ENCODE peak calls at places on chromosome 13, in five cellular contexts. R is HepG2, V is SK-N-SH, L is IMR-90, U is GM12878. J is an unnamed sample.

GRCh38 chr13:79338343-79338742 is 67.7 kb downstream of the RBM26 start:
- DNase-seq in R (no peak), V (no peak), L (peak), U (no peak), J (no peak)

GRCh38 chr13:106186366-106187030 is 349.0 kb downstream of the EFNB2 start:
- DNase-seq in R (no peak), V (no peak), L (peak), U (no peak), J (no peak)

GRCh38 chr13:41587490-41587889 is 130.1 kb downstream of the RGCC start:
- DNase-seq in R (no peak), V (no peak), L (no peak), U (no peak), J (no peak)

GRCh38 chr13:60852886-60853285 is 455.9 kb downstream of the TDRD3 start:
- DNase-seq in R (no peak), V (no peak), L (no peak), U (no peak), J (no peak)

GRCh38 chr13:20989883-20990282 is 71.5 kb downstream of the LATS2 start:
- DNase-seq in R (no peak), V (no peak), L (no peak), U (no peak), J (no peak)

GRCh38 chr13:54305377-54305776 is 1276.8 kb downstream of the OLFM4 start:
- DNase-seq in R (no peak), V (no peak), L (no peak), U (no peak), J (no peak)

GRCh38 chr13:102688306-102688973 is 6.4 kb downstream of the METTL21C start:
- DNase-seq in R (no peak), V (no peak), L (no peak), U (no peak), J (no peak)

GRCh38 chr13:25668345-25668744 is 296.6 kb downstream of the ATP8A2 start:
- DNase-seq in R (no peak), V (no peak), L (no peak), U (no peak), J (no peak)

GRCh38 chr13:54433511-54434206 is 1405.0 kb downstream of the OLFM4 start:
- DNase-seq in R (peak), V (no peak), L (no peak), U (no peak), J (no peak)

GRCh38 chr13:41668130-41668757 is 210.9 kb downstream of the RGCC start:
- DNase-seq in R (peak), V (peak), L (peak), U (peak), J (peak)

GRCh38 chr13:110641055-110642015 is 26.0 kb downstream of the NAXD start:
- DNase-seq in R (no peak), V (peak), L (peak), U (no peak), J (no peak)

GRCh38 chr13:41019027-41019487 is at the start of gene ELF1:
- DNase-seq in R (peak), V (no peak), L (peak), U (peak), J (peak)

GRCh38 chr13:33787051-33787591 is 30.8 kb upstream of the RFC3 start:
- DNase-seq in R (no peak), V (peak), L (no peak), U (peak), J (no peak)

GRCh38 chr13:20193924-20194631 is 1.3 kb upstream of the GJB2 start:
- DNase-seq in R (no peak), V (no peak), L (no peak), U (no peak), J (no peak)

GRCh38 chr13:72062566-72062965 is 195.6 kb upstream of the DACH1 start:
- DNase-seq in R (no peak), V (no peak), L (no peak), U (no peak), J (no peak)
- TF ChIP-seq MXI1 in R (no peak), V (no peak), L (no peak), U (no peak), J (no peak)

GRCh38 chr13:48580886-48581285 is 48.0 kb upstream of the RCBTB2 start:
- DNase-seq in R (no peak), V (no peak), L (no peak), U (no peak), J (no peak)
- TF ChIP-seq MXI1 in R (no peak), V (no peak), L (no peak), U (no peak), J (no peak)

GRCh38 chr13:98467263-98467985 is 109.5 kb downstream of the STK24 start:
- DNase-seq in R (no peak), V (no peak), L (no peak), U (no peak), J (no peak)

GRCh38 chr13:98468929-98469328 is 108.0 kb downstream of the STK24 start:
- DNase-seq in R (no peak), V (no peak), L (no peak), U (no peak), J (no peak)

GRCh38 chr13:98468352-98468751 is 108.6 kb downstream of the STK24 start:
- DNase-seq in R (no peak), V (no peak), L (no peak), U (no peak), J (no peak)

GRCh38 chr13:98462946-98463345 is 114.0 kb downstream of the STK24 start:
- DNase-seq in R (no peak), V (no peak), L (no peak), U (no peak), J (no peak)

GRCh38 chr13:98466634-98467236 is 110.2 kb downstream of the STK24 start:
- DNase-seq in R (peak), V (peak), L (peak), U (no peak), J (peak)
- TF ChIP-seq MXI1 in R (no peak), V (no peak), L (no peak), U (no peak), J (no peak)

DNA sequence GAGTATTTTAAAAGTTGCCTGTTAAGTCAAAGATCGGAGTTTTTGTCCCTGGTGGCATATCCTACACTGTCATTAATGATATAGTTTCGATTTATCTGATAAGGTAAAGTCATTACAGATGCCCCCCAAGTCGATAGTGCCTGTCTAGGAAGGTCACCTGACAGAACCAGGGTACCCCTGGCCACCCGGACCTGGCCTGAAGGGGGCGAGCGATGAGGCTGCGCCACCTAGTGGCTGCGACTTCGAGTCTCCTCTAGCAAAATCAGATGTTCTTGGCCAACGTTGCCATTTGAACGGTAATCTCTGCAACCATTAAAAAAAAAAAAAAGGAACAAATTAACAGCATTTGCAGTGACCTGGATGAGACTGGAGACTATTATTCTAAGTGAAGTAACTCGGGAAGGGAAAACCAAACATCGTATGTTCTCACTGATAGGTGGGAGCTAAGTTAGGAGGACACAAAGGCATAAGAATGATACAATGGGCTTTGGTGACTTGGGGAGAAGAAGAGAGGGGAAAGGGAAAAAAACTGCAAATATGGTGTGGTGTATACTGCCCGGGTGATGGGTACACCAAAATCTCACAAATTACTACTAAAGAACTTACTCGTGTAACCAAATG is 565.1 kb downstream of the LIG4 start:
- DNase-seq in R (peak), V (peak), L (peak), U (no peak), J (peak)
- TF ChIP-seq MXI1 in R (no peak), V (no peak), L (no peak), U (no peak), J (no peak)

GRCh38 chr13:44132710-44133109 is 240.9 kb upstream of the SERP2 start:
- DNase-seq in R (no peak), V (no peak), L (peak), U (no peak), J (no peak)
- TF ChIP-seq MXI1 in R (no peak), V (no peak), L (no peak), U (no peak), J (no peak)

GRCh38 chr13:32585625-32586021 is 629 bp upstream of the PDS5B start:
- DNase-seq in R (no peak), V (no peak), L (no peak), U (no peak), J (no peak)
- TF ChIP-seq MXI1 in R (no peak), V (no peak), L (no peak), U (no peak), J (no peak)

GRCh38 chr13:38372818-38373217 is 23.2 kb downstream of the UFM1 start:
- DNase-seq in R (no peak), V (no peak), L (no peak), U (no peak), J (no peak)
- TF ChIP-seq MXI1 in R (no peak), V (no peak), L (no peak), U (no peak), J (no peak)

GRCh38 chr13:50154697-50155096 is 139.5 kb downstream of the KCNRG start:
- DNase-seq in R (no peak), V (no peak), L (no peak), U (no peak), J (no peak)

GRCh38 chr13:50153888-50154287 is 138.6 kb downstream of the KCNRG start:
- DNase-seq in R (no peak), V (no peak), L (no peak), U (no peak), J (no peak)

GRCh38 chr13:50158385-50159165 is 143.3 kb downstream of the KCNRG start:
- DNase-seq in R (no peak), V (no peak), L (no peak), U (no peak), J (no peak)

GRCh38 chr13:50156722-50157121 is 141.5 kb downstream of the KCNRG start:
- DNase-seq in R (peak), V (no peak), L (no peak), U (no peak), J (no peak)

DNA sequence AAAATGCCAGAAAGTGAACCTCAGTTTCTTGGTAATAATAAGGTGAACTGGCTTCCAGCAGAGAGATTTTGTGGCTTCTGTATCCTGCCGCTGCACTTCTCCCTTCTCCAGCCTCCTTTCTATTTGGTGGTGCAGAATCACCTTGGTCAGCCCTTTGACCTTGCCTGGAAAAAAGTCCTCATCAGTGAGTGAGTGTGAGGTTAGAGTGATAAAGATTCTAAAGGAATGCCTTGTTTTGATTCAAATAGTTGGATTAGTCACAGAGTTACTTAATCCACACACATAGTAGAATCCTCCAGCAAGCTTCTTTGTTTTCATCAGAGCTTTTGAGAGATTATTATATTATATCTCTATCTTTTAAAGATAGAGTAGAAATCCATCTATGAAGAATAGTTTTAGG is 140.9 kb downstream of the KCNRG start:
- DNase-seq in R (peak), V (no peak), L (peak), U (no peak), J (no peak)
- TF ChIP-seq MXI1 in R (no peak), V (no peak), L (no peak), U (no peak), J (no peak)

DNA sequence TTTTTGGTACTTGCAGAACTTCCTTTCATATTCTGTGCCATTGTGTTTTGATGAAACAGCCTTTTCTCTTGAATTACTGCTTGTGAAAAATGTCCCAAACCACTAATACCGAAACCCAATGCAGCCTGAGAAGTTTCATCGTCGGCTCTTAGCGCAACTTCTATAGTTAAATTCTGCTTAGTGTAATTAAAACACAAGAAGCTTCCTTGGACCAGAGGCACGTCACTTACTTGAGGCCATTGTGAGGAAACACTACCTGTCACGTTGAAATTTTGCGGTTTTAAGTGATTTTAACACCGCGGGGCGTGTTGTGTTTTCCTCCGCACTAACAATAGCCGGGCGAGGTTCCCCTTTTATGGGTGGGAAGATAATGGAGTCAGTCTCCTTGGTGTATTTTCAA is 70.9 kb downstream of the GGACT start:
- DNase-seq in R (no peak), V (no peak), L (no peak), U (no peak), J (no peak)
- TF ChIP-seq MXI1 in R (no peak), V (no peak), L (no peak), U (no peak), J (no peak)

GRCh38 chr13:112331675-112332074 is 44.5 kb upstream of the SPACA7 start:
- DNase-seq in R (no peak), V (no peak), L (no peak), U (no peak), J (no peak)

GRCh38 chr13:112328936-112329335 is 47.2 kb upstream of the SPACA7 start:
- DNase-seq in R (no peak), V (no peak), L (no peak), U (no peak), J (no peak)

GRCh38 chr13:112329376-112329775 is 46.8 kb upstream of the SPACA7 start:
- DNase-seq in R (no peak), V (no peak), L (no peak), U (no peak), J (no peak)

GRCh38 chr13:112330066-112330465 is 46.1 kb upstream of the SPACA7 start:
- DNase-seq in R (no peak), V (no peak), L (no peak), U (no peak), J (no peak)

DNA sequence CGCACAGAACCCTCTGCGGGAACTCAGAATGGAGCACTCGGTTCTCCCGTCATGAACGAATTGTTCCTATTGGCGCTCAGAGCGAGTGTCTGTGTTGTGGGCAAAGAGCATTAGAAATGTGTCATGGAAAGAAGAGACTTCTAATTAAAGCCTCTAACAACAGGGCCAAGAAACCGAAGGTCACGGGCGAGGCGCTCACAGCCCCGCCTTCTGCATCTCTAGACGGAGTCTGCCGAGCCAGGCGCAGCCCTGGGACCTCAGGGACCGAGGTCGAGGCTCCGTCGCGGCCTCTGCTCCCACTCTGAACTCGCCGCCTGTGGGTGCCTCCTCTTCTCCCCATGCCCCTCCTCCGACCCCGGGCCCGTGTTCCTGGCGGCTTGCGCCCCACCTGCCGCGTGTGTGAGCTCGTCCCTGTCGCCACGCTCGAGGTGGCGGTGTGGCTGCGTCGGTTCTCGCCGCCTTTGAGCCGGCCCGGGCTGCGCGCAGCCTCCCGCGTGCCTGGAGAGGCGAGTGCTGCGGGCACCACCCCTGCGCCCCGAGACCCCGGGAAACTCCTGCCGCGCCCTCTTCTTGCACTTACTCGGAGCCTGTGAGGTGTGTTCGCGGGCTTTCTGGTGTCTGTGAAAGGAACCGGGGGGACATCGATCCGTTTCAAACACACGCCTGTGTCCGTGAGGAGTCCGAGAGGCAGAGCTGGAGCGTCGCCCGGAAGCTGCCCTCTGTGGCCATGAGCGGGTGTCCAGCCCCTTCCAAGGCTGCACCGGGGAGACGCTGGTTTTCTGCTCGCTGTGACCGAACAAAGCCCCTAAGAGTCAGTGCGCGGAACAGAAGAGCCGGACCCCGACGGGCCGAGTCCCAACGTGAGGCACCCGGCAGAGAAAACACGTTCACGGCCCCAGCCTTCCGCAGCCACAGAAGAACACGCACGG is 45.4 kb upstream of the SPACA7 start:
- DNase-seq in R (no peak), V (no peak), L (no peak), U (no peak), J (no peak)
- TF ChIP-seq MXI1 in R (no peak), V (no peak), L (no peak), U (no peak), J (no peak)

J was measured in K562.